ENCODE peak calls at places on chromosomes 4 and X, in four cellular contexts. G is neural crest cell, F is mesothelial cell of epicardium, T is cardiac fibroblast. E is an unnamed sample.

GRCh38 chrX:11724122-11725017 is 33.7 kb upstream of the MSL3 start:
- DNase-seq in T (peak), G (no peak), F (no peak), E (no peak)

GRCh38 chrX:49155243-49155899 is 7.2 kb upstream of the MAGIX start:
- DNase-seq in G (peak), T (peak), F (no peak), E (no peak)

GRCh38 chrX:154779261-154779660 is 16.6 kb downstream of the DKC1 start:
- DNase-seq in T (peak), F (no peak), G (no peak), E (no peak)

GRCh38 chrX:48025561-48025960 is 18.8 kb downstream of the SPACA5 start:
- DNase-seq in G (peak), T (peak), F (no peak), E (no peak)

GRCh38 chr4:35511851-35512250 is 732.5 kb downstream of the ARAP2 start:
- DNase-seq in F (no peak), G (no peak), T (no peak), E (no peak)

GRCh38 chrX:2682582-2683177 is 8.4 kb upstream of the CD99 start:
- DNase-seq in T (no peak), G (no peak), F (no peak), E (no peak)

GRCh38 chrX:104565791-104566687 is at the start of gene IL1RAPL2:
- DNase-seq in F (peak), G (peak), T (peak), E (peak)

GRCh38 chr4:131764730-131765129 is 1384.4 kb upstream of the PCDH10 start:
- DNase-seq in G (no peak), T (no peak), F (no peak), E (no peak)

GRCh38 chrX:138485767-138486166 is 225.8 kb downstream of the FGF13 start:
- DNase-seq in G (no peak), T (no peak), F (no peak), E (no peak)

GRCh38 chr4:23920716-23921446 is 31.0 kb upstream of the PPARGC1A start:
- DNase-seq in T (no peak), G (no peak), F (no peak), E (no peak)

GRCh38 chrX:104288269-104288668 is 33.5 kb upstream of the ESX1 start:
- DNase-seq in G (no peak), F (no peak), T (no peak), E (no peak)

GRCh38 chr4:77355731-77356130 is 198.7 kb downstream of the CCNG2 start:
- DNase-seq in F (no peak), T (no peak), G (no peak), E (no peak)

GRCh38 chrX:39703307-39703706 is 394.5 kb downstream of the BCOR start:
- DNase-seq in G (no peak), F (no peak), T (no peak), E (no peak)

GRCh38 chr4:55386073-55386472 is 9.7 kb upstream of the TMEM165 start:
- DNase-seq in G (no peak), F (no peak), T (peak), E (no peak)

GRCh38 chr4:126954537-126955291 is 678.0 kb upstream of the INTU start:
- DNase-seq in T (no peak), G (no peak), F (no peak), E (no peak)

GRCh38 chr4:48173055-48173991 is 39.3 kb upstream of the TXK start:
- DNase-seq in G (no peak), T (peak), F (no peak), E (no peak)

GRCh38 chrX:68415289-68415688 is 18.0 kb downstream of the OPHN1 start:
- DNase-seq in T (peak), F (no peak), G (no peak), E (no peak)

GRCh38 chr4:34009951-34010350 is 2234.4 kb downstream of the ARAP2 start:
- DNase-seq in T (no peak), F (no peak), G (no peak), E (no peak)

GRCh38 chr4:103934178-103934789 is 214.5 kb upstream of the TACR3 start:
- DNase-seq in F (no peak), T (peak), G (peak), E (no peak)

GRCh38 chrX:11381464-11381863 is 88.3 kb downstream of the AMELX start:
- DNase-seq in F (no peak), T (peak), G (peak), E (no peak)

GRCh38 chrX:119573222-119573621 is 1.1 kb upstream of the UBE2A start:
- DNase-seq in G (no peak), T (no peak), F (no peak), E (no peak)

GRCh38 chrX:134180566-134180965 is 56.4 kb upstream of the CCDC160 start:
- DNase-seq in F (no peak), T (no peak), G (no peak), E (no peak)

GRCh38 chr4:111628437-111628836 is 516.8 kb upstream of the FAM241A start:
- DNase-seq in G (no peak), F (no peak), T (no peak), E (no peak)

GRCh38 chr4:6123541-6123940 is 76.8 kb downstream of the JAKMIP1 start:
- DNase-seq in F (no peak), T (no peak), G (no peak), E (no peak)

GRCh38 chrX:69145714-69146113 is 19.5 kb downstream of the PJA1 start:
- DNase-seq in F (no peak), G (no peak), T (no peak), E (no peak)

GRCh38 chr4:186158021-186158859 is 33.1 kb upstream of the CYP4V2 start:
- DNase-seq in G (no peak), F (no peak), T (no peak), E (no peak)

GRCh38 chrX:8971116-8971515 is 62.8 kb downstream of the FAM9B start:
- DNase-seq in G (no peak), T (peak), F (no peak), E (no peak)

GRCh38 chrX:9562851-9563250 is 98.0 kb downstream of the TBL1X start:
- DNase-seq in T (peak), G (no peak), F (no peak), E (no peak)

GRCh38 chr4:124590480-124590879 is 122.1 kb downstream of the ANKRD50 start:
- DNase-seq in T (no peak), G (no peak), F (no peak), E (no peak)

GRCh38 chr4:15737255-15737654 is 34.4 kb downstream of the BST1 start:
- DNase-seq in F (no peak), T (no peak), G (no peak), E (no peak)
- TF ChIP-seq CTCF in F (no peak), T (no peak), G (no peak), E (no peak)

GRCh38 chr4:10207116-10207515 is 90.5 kb upstream of the WDR1 start:
- DNase-seq in G (no peak), T (no peak), F (no peak), E (no peak)
- TF ChIP-seq CTCF in G (no peak), T (no peak), F (no peak), E (no peak)

DNA sequence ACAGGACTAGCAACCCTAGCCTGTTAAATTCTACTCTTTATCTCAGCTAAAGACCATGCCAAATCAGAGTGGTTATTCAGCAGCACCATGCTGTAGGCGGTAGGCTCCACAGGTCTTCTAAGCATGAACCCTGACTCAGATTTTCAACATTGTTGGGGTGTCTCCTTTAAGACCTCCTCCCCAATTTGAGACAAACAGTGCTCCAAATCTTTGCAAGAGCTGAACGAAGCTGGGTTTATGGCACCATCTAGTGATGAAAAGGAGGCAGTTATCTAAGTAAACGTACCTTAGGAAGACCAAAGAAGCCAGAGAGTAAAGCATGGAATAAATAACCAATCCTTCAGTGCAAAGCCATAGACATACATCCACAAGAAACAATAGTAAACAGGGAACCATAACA is 334.5 kb upstream of the SLC7A11 start:
- DNase-seq in G (no peak), T (peak), F (no peak), E (no peak)
- TF ChIP-seq CTCF in G (peak), T (peak), F (no peak), E (peak)

GRCh38 chrX:66328950-66329596 is 165.0 kb downstream of the HEPH start:
- DNase-seq in F (no peak), T (no peak), G (no peak), E (no peak)
- TF ChIP-seq CTCF in F (no peak), T (no peak), G (no peak), E (no peak)

GRCh38 chrX:135740683-135741149 is 27.3 kb downstream of the CT45A3 start:
- DNase-seq in G (peak), T (peak), F (no peak), E (no peak)
- TF ChIP-seq CTCF in G (peak), T (peak), F (no peak), E (no peak)

DNA sequence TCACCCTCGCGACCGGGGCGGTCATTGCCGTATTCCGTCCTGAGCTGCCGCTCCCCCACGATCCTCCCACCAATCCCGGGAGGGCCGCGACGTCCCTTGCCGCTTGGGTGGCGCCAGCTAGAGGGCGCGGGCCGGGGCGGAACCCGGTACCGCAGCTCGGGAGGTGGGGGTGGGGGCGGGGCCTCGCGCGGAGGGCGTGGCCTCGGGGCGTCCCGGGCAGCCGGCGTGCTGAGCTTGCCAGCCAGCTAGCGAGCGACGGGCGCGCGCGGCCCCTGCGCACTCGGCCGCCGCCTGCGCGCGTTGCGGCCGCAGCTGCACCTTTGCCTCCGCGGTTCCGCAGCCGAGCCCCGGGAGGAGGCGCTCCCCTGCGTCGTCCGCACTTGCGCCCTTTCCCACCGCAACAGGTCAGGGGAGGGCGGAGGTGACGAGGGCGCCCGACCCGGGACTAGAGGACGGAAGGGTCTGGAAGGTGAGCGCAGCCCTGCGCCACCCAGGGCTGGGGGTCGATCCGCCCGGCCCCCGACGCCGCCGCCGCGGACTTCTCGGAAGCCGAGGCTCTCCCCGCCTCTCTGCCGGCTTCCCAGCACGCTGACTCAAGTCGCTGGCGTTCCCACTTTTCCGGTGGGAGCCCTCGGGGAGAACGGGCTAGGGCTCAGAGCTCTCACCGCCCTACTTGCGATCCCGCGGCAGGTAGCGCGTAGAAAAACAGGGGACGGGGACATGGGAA is at the start of gene AFF1:
- DNase-seq in T (peak), F (peak), G (peak), E (peak)
- TF ChIP-seq CTCF in T (peak), F (no peak), G (peak), E (peak)

DNA sequence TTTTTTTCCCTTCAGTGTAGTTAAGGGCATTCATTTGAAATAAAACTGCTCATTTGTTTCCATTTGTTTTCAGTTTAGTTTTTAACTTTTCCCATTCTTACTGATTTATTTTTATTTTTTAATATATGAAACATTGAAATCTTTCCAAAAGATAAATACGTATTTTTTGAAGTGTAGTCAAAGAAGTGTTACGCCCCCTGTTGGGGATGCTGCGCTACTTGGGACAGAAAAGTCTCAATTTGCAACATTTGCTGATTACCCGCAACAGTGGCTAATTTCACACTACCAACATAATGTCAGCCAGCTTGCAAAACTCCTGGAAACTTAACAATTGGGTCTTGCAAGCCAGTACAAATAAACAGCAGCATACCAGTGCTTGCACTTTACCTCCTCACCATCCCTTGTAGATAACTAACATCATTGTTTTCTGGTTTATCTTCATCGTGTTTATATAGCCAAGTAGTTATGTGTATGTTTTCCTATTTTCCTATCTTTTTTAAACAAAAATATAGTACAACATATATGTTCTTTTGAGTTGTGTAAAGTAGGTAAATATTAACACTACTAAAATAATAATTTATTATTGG is 158.6 kb downstream of the STPG2 start:
- DNase-seq in F (no peak), G (no peak), T (peak), E (no peak)
- TF ChIP-seq CTCF in F (peak), G (peak), T (peak), E (peak)

DNA sequence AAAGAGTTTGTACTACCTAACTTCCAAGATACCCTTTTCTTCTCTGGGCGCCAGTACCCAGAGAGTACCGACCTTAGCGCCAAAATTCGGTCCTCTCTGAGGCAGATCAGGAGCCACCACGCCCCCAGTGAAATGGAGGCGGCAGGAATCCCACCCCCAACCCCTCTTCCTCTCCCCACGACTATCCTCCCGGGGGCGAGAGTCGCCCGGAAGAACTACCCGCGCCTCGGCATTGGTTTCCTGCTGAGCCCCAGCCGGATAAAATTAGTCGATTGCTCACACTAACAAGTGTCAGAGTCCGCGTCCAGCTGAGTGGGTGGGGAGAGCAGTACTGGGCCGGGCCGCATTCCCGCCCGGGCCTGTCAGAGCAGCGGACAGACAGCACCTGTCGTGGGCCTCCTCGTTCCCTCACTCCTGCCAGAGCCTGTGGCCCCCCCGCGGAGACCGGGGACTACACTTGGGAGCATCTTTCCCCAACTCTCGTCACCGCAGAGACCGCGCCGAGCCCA is 78.7 kb downstream of the RLIM start:
- DNase-seq in T (peak), F (no peak), G (peak), E (no peak)
- TF ChIP-seq CTCF in T (no peak), F (no peak), G (no peak), E (no peak)

E was measured in progenitor cell of endocrine pancreas.